ENCODE peak calls at places on chromosomes 16 and 17, in four cellular contexts. F, P, M and X are unnamed samples.

GRCh38 chr17:38322156-38322779 is 21.5 kb downstream of the GPR179 start:
- DNase-seq in F (peak), P (peak), M (no peak), X (peak)

GRCh38 chr17:7177954-7178477 is 1.2 kb downstream of the ASGR1 start:
- DNase-seq in F (peak), P (no peak), M (no peak), X (peak)

GRCh38 chr16:68131813-68132706 is 46.9 kb downstream of the NFATC3 start:
- DNase-seq in F (no peak), P (no peak), M (no peak), X (no peak)

GRCh38 chr17:50469005-50469605 is 425 bp upstream of the CHAD start:
- DNase-seq in F (peak), P (no peak), M (no peak), X (no peak)

GRCh38 chr17:77687921-77688320 is 270.6 kb upstream of the TNRC6C start:
- DNase-seq in F (no peak), P (no peak), M (no peak), X (peak)

GRCh38 chr17:31798205-31798724 is 60.8 kb downstream of the COPRS start:
- DNase-seq in F (no peak), P (no peak), M (no peak), X (peak)

GRCh38 chr17:54277868-54278267 is 455.1 kb downstream of the KIF2B start:
- DNase-seq in F (no peak), P (no peak), M (no peak), X (no peak)

GRCh38 chr17:8289103-8289397 is 580 bp downstream of the RANGRF start:
- DNase-seq in F (no peak), P (peak), M (no peak), X (no peak)

GRCh38 chr16:69567031-69567680 is 1.4 kb downstream of the NFAT5 start:
- DNase-seq in F (peak), P (no peak), M (no peak), X (no peak)

GRCh38 chr16:20901441-20902112 is 1.0 kb downstream of the LYRM1 start:
- DNase-seq in F (peak), P (peak), M (no peak), X (no peak)

GRCh38 chr17:80491478-80492342 is 15.3 kb upstream of the NPTX1 start:
- DNase-seq in F (peak), P (no peak), M (no peak), X (no peak)

GRCh38 chr16:89922477-89922883 is 662 bp upstream of the TUBB3 start:
- DNase-seq in F (peak), P (no peak), M (peak), X (peak)

GRCh38 chr16:76946879-76947278 is 244.1 kb upstream of the MON1B start:
- DNase-seq in F (peak), P (no peak), M (peak), X (no peak)

GRCh38 chr17:48586355-48586924 is 3.6 kb downstream of the HOXB3 start:
- DNase-seq in F (no peak), P (no peak), M (no peak), X (no peak)

GRCh38 chr16:85524630-85525463 is 88.3 kb upstream of the GSE1 start:
- DNase-seq in F (peak), P (peak), M (no peak), X (no peak)

GRCh38 chr16:85377388-85378144 is 235.6 kb upstream of the GSE1 start:
- DNase-seq in F (no peak), P (no peak), M (no peak), X (no peak)

GRCh38 chr17:20059728-20060188 is 50.6 kb downstream of the SPECC1 start:
- DNase-seq in F (peak), P (no peak), M (no peak), X (no peak)

GRCh38 chr16:3578610-3579551 is 1.7 kb upstream of the NLRC3 start:
- DNase-seq in F (peak), P (no peak), M (no peak), X (no peak)

GRCh38 chr17:5629133-5629532 is 44.8 kb upstream of the NLRP1 start:
- DNase-seq in F (no peak), P (no peak), M (no peak), X (no peak)

GRCh38 chr17:68955181-68955841 is at the start of gene ABCA8:
- DNase-seq in F (peak), P (no peak), M (no peak), X (no peak)

GRCh38 chr17:50266384-50267073 is 7.7 kb upstream of the TMEM92 start:
- DNase-seq in F (peak), P (peak), M (no peak), X (peak)

GRCh38 chr16:65782537-65783290 is 583.8 kb upstream of the CDH5 start:
- DNase-seq in F (peak), P (no peak), M (peak), X (no peak)

GRCh38 chr16:66717112-66717675 is 20.7 kb upstream of the CMTM4 start:
- DNase-seq in F (peak), P (no peak), M (no peak), X (no peak)

GRCh38 chr16:88407042-88407420 is 24.3 kb downstream of the ZNF469 start:
- DNase-seq in F (no peak), P (no peak), M (no peak), X (no peak)

GRCh38 chr16:546909-547770 is 13.1 kb upstream of the PRR35 start:
- DNase-seq in F (no peak), P (peak), M (no peak), X (no peak)

GRCh38 chr17:6637458-6637840 is 3.1 kb downstream of the KIAA0753 start:
- DNase-seq in F (no peak), P (no peak), M (no peak), X (no peak)

GRCh38 chr16:71767060-71767900 is 41.4 kb downstream of the AP1G1 start:
- DNase-seq in F (no peak), P (no peak), M (no peak), X (no peak)

GRCh38 chr17:41891135-41892065 is 26.2 kb upstream of the KLHL11 start:
- DNase-seq in F (no peak), P (no peak), M (no peak), X (no peak)

GRCh38 chr16:85206472-85207356 is 94.4 kb upstream of the CIBAR2 start:
- DNase-seq in F (no peak), P (peak), M (no peak), X (no peak)

GRCh38 chr17:6479626-6480324 is 35.5 kb downstream of the PIMREG start:
- DNase-seq in F (no peak), P (no peak), M (no peak), X (no peak)

GRCh38 chr17:43549496-43549895 is 3.4 kb upstream of the ETV4 start:
- DNase-seq in F (no peak), P (no peak), M (no peak), X (no peak)

GRCh38 chr16:35560637-35560984 is 2101.2 kb downstream of the TP53TG3F start:
- DNase-seq in F (no peak), P (no peak), M (no peak), X (no peak)

GRCh38 chr17:46903762-46904672 is 18.9 kb upstream of the GOSR2 start:
- DNase-seq in F (no peak), P (no peak), M (no peak), X (no peak)

GRCh38 chr16:77807-78443 is at the start of gene MPG:
- DNase-seq in F (peak), P (peak), M (no peak), X (no peak)